ENCODE peak calls at places on chromosome 16, in ten cellular contexts. W is H7; J is CD8-positive, alpha-beta T cell; C is HFF-Myc; E is adrenal gland; K is lower leg skin; H is AG04449; R is OCI-LY7; G is fibroblast of mammary gland; X is body of pancreas. Q is an unnamed sample.

GRCh38 chr16:23060458-23061320 is 88.6 kb downstream of the USP31 start:
- DNase-seq in W (peak), J (peak), C (peak), E (peak), K (peak), H (no peak), R (peak), G (peak), X (peak), Q (peak)

GRCh38 chr16:68284847-68285246 is 20.5 kb downstream of the SLC7A6 start:
- DNase-seq in W (no peak), J (no peak), C (no peak), E (no peak), K (no peak), H (no peak), R (peak), G (no peak), X (no peak), Q (no peak)

GRCh38 chr16:914453-914852 is 56.3 kb downstream of the LMF1 start:
- DNase-seq in W (no peak), J (no peak), C (no peak), E (peak), K (no peak), H (no peak), R (no peak), G (peak), X (no peak), Q (peak)

GRCh38 chr16:50274771-50275415 is 8.5 kb downstream of the ADCY7 start:
- DNase-seq in W (peak), J (no peak), C (no peak), E (no peak), K (no peak), H (no peak), R (peak), G (no peak), X (no peak), Q (no peak)

GRCh38 chr16:11181889-11182279 is 74.1 kb downstream of the SOCS1 start:
- DNase-seq in W (no peak), J (no peak), C (no peak), E (no peak), K (no peak), H (no peak), R (no peak), G (peak), X (peak), Q (no peak)

GRCh38 chr16:55370762-55371482 is 46.9 kb downstream of the IRX6 start:
- DNase-seq in W (peak), J (no peak), C (no peak), E (peak), K (peak), H (no peak), R (no peak), G (peak), X (peak), Q (peak)

GRCh38 chr16:74521691-74522090 is 85.2 kb downstream of the GLG1 start:
- DNase-seq in W (no peak), J (no peak), C (peak), E (peak), K (no peak), H (no peak), R (no peak), G (peak), X (no peak), Q (peak)

GRCh38 chr16:4244881-4245280 is 3.0 kb upstream of the SRL start:
- DNase-seq in W (peak), J (no peak), C (no peak), E (no peak), K (no peak), H (no peak), R (no peak), G (no peak), X (no peak), Q (no peak)

GRCh38 chr16:69481901-69482341 is 57.5 kb downstream of the CYB5B start:
- DNase-seq in W (peak), J (no peak), C (no peak), E (peak), K (peak), H (no peak), R (no peak), G (peak), X (peak), Q (peak)

GRCh38 chr16:3145660-3146059 is 10.8 kb downstream of the ZNF213 start:
- DNase-seq in W (peak), J (no peak), C (no peak), E (no peak), K (no peak), H (no peak), R (no peak), G (no peak), X (no peak), Q (no peak)

GRCh38 chr16:75042423-75043174 is 43.8 kb downstream of the ZNRF1 start:
- DNase-seq in W (no peak), J (no peak), C (no peak), E (no peak), K (peak), H (no peak), R (no peak), G (no peak), X (no peak), Q (no peak)

GRCh38 chr16:28846933-28847273 is 755 bp upstream of the TUFM start:
- DNase-seq in W (no peak), J (no peak), C (no peak), E (no peak), K (no peak), H (no peak), R (no peak), G (no peak), X (no peak), Q (peak)

GRCh38 chr16:67248401-67249177 is at the start of gene SLC9A5:
- DNase-seq in W (peak), J (no peak), C (no peak), E (peak), K (no peak), H (no peak), R (peak), G (no peak), X (no peak), Q (no peak)

GRCh38 chr16:68499011-68499410 is 40.1 kb upstream of the ZFP90 start:
- DNase-seq in W (no peak), J (no peak), C (no peak), E (no peak), K (no peak), H (no peak), R (no peak), G (no peak), X (no peak), Q (no peak)

GRCh38 chr16:82653550-82654511 is 27.1 kb downstream of the CDH13 start:
- DNase-seq in W (no peak), J (peak), C (peak), E (no peak), K (no peak), H (peak), R (peak), G (peak), X (no peak), Q (peak)

GRCh38 chr16:84729716-84730320 is 30.0 kb downstream of the USP10 start:
- DNase-seq in W (no peak), J (no peak), C (no peak), E (no peak), K (no peak), H (no peak), R (no peak), G (no peak), X (no peak), Q (no peak)

GRCh38 chr16:5058476-5058875 is 7.3 kb downstream of the C16orf89 start:
- DNase-seq in W (peak), J (no peak), C (no peak), E (no peak), K (no peak), H (no peak), R (no peak), G (no peak), X (no peak), Q (peak)

GRCh38 chr16:82703156-82703555 is 76.4 kb downstream of the CDH13 start:
- DNase-seq in W (no peak), J (no peak), C (no peak), E (no peak), K (no peak), H (no peak), R (no peak), G (no peak), X (no peak), Q (no peak)

GRCh38 chr16:85086347-85087291 is 25.7 kb downstream of the CIBAR2 start:
- DNase-seq in W (peak), J (peak), C (no peak), E (peak), K (peak), H (no peak), R (peak), G (peak), X (peak), Q (peak)

GRCh38 chr16:85330694-85331188 is 218.5 kb upstream of the CIBAR2 start:
- DNase-seq in W (peak), J (no peak), C (peak), E (no peak), K (no peak), H (peak), R (peak), G (peak), X (peak), Q (peak)

GRCh38 chr16:72508196-72508595 is 336.2 kb upstream of the PMFBP1 start:
- DNase-seq in W (no peak), J (no peak), C (no peak), E (no peak), K (no peak), H (peak), R (no peak), G (peak), X (no peak), Q (peak)

GRCh38 chr16:86090461-86091170 is 191.7 kb downstream of the IRF8 start:
- DNase-seq in W (no peak), J (no peak), C (no peak), E (no peak), K (peak), H (no peak), R (no peak), G (no peak), X (no peak), Q (no peak)

GRCh38 chr16:26742040-26742439 is 324.7 kb upstream of the C16orf82 start:
- DNase-seq in W (no peak), J (no peak), C (no peak), E (no peak), K (no peak), H (no peak), R (no peak), G (no peak), X (no peak), Q (no peak)

GRCh38 chr16:73051903-73052302 is 4.0 kb upstream of the ZFHX3 start:
- DNase-seq in W (no peak), J (no peak), C (no peak), E (no peak), K (no peak), H (no peak), R (no peak), G (no peak), X (no peak), Q (no peak)

GRCh38 chr16:24499193-24499814 is 40.1 kb upstream of the RBBP6 start:
- DNase-seq in W (peak), J (no peak), C (no peak), E (peak), K (no peak), H (no peak), R (peak), G (peak), X (peak), Q (peak)

GRCh38 chr16:75250089-75250808 is 1.2 kb downstream of the BCAR1 start:
- DNase-seq in W (peak), J (no peak), C (no peak), E (peak), K (no peak), H (no peak), R (no peak), G (no peak), X (peak), Q (peak)

GRCh38 chr16:49281843-49282642 is 405 bp upstream of the CBLN1 start:
- DNase-seq in W (peak), J (no peak), C (peak), E (peak), K (no peak), H (no peak), R (peak), G (peak), X (peak), Q (peak)

GRCh38 chr16:71930013-71930563 is 34.8 kb downstream of the IST1 start:
- DNase-seq in W (no peak), J (no peak), C (no peak), E (no peak), K (no peak), H (no peak), R (no peak), G (no peak), X (no peak), Q (no peak)

GRCh38 chr16:29729116-29729521 is 16.7 kb downstream of the C16orf54 start:
- DNase-seq in W (peak), J (no peak), C (peak), E (peak), K (no peak), H (no peak), R (peak), G (peak), X (no peak), Q (peak)

GRCh38 chr16:18013863-18014262 is 322.7 kb downstream of the NPIPA8 start:
- DNase-seq in W (no peak), J (no peak), C (no peak), E (no peak), K (no peak), H (no peak), R (no peak), G (no peak), X (no peak), Q (no peak)

GRCh38 chr16:49789617-49790016 is 66.3 kb downstream of the ZNF423 start:
- DNase-seq in W (no peak), J (no peak), C (no peak), E (no peak), K (no peak), H (no peak), R (no peak), G (no peak), X (no peak), Q (no peak)

GRCh38 chr16:50835358-50836060 is 93.6 kb downstream of the CYLD start:
- DNase-seq in W (no peak), J (no peak), C (no peak), E (no peak), K (peak), H (no peak), R (no peak), G (no peak), X (no peak), Q (no peak)

GRCh38 chr16:87604572-87605135 is 2.3 kb downstream of the JPH3 start:
- DNase-seq in W (no peak), J (no peak), C (no peak), E (no peak), K (no peak), H (no peak), R (no peak), G (no peak), X (no peak), Q (no peak)

GRCh38 chr16:87601322-87602004 is 845 bp upstream of the JPH3 start:
- DNase-seq in W (peak), J (no peak), C (no peak), E (no peak), K (no peak), H (no peak), R (no peak), G (no peak), X (no peak), Q (no peak)

GRCh38 chr16:87602821-87603683 is 744 bp downstream of the JPH3 start:
- DNase-seq in W (peak), J (no peak), C (no peak), E (no peak), K (no peak), H (no peak), R (no peak), G (no peak), X (no peak), Q (no peak)

GRCh38 chr16:87602005-87602790 is at the start of gene JPH3:
- DNase-seq in W (peak), J (no peak), C (no peak), E (no peak), K (no peak), H (no peak), R (no peak), G (no peak), X (no peak), Q (no peak)

DNA sequence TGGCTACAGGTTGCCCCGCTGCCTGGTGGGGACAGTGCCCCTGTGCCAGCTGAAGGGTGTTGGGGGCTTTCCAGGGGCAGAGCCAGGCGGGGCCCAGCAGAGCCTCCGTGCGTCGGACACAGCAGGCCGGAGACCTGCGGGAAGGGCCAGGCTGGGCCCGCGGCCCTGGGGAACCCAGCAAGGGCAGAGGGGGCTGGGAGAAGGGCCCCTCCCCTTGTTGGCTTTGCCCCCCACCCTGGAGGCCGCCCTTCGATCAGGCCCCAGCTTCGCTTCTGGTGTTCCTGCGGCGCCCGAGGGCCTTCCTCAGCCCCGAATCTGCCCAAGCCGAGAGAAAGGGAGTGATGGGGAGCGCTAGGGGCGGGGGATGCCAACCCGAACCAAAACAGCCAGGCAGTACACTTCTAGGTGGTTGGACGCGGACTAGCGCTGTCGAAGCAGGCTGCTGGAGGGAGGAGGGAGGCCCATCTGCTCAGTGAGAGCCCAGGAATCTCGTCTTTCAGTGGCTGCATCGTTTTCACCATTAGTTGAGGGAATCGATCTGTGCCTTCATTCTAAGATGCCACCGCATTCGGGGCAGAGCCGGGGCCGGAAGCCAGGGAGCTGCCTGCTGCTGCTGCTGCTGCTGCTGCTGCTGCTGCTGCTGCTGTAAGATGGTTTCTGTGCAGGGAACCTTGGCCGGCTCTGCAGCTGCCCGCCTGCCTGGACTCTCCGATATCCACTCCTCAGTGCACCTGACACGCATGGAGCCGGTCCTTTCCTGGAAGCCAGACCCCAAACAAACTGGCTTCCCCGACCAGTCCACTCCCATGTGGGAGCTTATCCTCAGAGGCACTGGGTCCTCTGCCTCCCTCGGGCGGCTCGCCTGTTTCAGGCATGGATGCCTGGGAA is 1.6 kb downstream of the JPH3 start:
- DNase-seq in W (peak), J (no peak), C (no peak), E (no peak), K (no peak), H (no peak), R (no peak), G (no peak), X (no peak), Q (no peak)
- H3K4me3 ChIP-seq in W (peak), J (no peak), C (no peak), E (no peak), K (no peak), H (no peak), R (no peak), G (no peak), X (no peak), Q (no peak)

DNA sequence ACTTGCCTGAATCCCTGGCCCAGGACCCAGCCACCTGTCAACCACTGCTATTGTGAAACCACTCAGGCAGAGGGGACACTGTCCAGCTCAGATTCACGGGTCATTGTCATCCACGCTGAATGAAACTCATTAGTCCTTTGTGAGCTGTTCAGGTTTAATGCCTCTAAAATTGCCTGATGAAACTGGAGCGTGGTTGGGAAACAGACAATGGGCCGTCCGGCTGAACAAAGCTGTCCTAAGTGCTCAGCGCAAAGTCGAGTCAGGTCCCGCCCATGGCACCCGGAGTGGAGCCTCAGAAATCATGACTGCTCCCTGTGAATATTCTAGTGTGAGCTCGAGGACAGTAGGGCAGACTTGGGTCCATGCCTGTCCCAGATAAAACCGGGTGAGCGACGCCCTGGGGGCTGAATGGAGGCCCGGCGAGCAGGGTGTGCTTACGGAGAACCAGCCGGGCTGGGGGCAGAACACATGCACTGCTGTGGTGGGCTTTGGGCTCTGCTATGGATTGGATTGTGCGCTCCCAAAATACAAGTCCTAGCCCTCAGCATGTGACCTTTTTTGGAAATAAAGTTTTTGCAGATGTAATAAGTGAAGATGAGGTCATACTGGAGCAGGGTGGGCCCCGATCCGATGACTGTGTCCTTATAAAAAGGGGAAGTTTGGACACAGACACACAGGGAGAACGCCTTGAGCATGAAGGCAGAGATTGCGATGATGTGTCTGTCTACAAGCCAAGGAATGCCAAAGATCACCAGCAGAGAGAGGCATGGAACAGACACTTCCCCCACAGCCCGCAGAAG is 12.9 kb upstream of the CMIP start:
- DNase-seq in W (no peak), J (no peak), C (peak), E (peak), K (no peak), H (peak), R (no peak), G (peak), X (peak), Q (peak)
- H3K4me3 ChIP-seq in W (no peak), J (no peak), C (no peak), E (no peak), K (no peak), H (no peak), R (no peak), G (no peak), X (no peak), Q (no peak)

DNA sequence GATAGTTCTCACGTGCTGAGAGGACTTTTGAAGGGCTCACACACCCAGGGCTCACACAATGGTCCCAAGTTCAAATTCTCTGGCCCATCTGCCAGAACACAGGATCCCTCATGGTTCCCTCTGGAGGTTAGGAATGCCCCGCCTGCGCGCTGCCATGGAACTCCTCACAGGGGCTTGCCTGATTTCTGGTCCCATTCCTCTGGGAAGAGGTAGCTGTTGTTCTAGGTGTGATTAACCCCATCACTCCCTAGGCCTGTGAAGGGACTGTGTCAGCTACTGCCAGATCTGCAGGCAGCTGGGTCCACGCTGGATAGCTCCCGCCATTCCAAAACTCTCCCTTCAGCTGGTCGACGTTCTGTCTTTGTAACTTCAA is 2.3 kb upstream of the ARMC5 start:
- DNase-seq in W (no peak), J (no peak), C (no peak), E (no peak), K (no peak), H (no peak), R (no peak), G (no peak), X (no peak), Q (no peak)
- H3K4me3 ChIP-seq in W (no peak), J (no peak), C (peak), E (no peak), K (no peak), H (no peak), R (peak), G (no peak), X (no peak), Q (peak)

DNA sequence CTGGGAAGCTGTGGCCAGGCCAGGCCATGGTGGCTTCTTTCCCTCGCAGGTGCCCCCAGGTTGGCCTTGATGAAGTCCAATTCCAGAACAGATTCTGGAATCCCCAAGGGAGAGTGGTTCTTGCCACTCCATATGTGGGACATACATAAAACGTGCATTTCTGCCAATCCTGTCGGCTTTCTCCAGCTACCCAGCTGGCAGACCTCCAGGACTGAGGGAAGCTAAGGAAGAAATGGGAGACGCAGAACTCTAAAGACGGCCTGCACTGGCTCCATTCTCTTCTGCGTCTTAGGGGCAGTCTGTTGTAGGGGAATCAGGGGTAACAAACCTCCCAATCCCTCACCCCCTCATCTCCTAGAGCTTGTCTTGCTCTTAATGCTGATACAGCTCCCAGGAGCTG is 219.2 kb upstream of the CDH5 start:
- DNase-seq in W (no peak), J (no peak), C (no peak), E (no peak), K (no peak), H (no peak), R (no peak), G (no peak), X (no peak), Q (no peak)
- H3K4me3 ChIP-seq in W (no peak), J (no peak), C (no peak), E (no peak), K (no peak), H (no peak), R (no peak), G (no peak), X (no peak), Q (no peak)